ENCODE peak calls at places on chromosomes 7 and 10, in four cellular contexts. One of them, this sample, is unnamed.

GRCh38 chr7:100137851-100138760 is 10.6 kb upstream of the LAMTOR4 start:
- DNase-seq in trophoblast cell: no peak
- DNase-seq in mesenchymal stem cell: no peak
- DNase-seq in mesendoderm: no peak
- DNase-seq in this sample: no peak

GRCh38 chr7:33862946-33863814 is 42.2 kb upstream of the BMPER start:
- DNase-seq in mesendoderm: no peak
- DNase-seq in mesenchymal stem cell: no peak
- DNase-seq in trophoblast cell: no peak
- DNase-seq in this sample: no peak

GRCh38 chr7:140242057-140243031 is 65.6 kb upstream of the KDM7A start:
- DNase-seq in trophoblast cell: no peak
- DNase-seq in mesenchymal stem cell: no peak
- DNase-seq in mesendoderm: peak; percentile 93
- DNase-seq in this sample: no peak

GRCh38 chr10:14325325-14325955 is 5.3 kb downstream of the FRMD4A start:
- DNase-seq in mesenchymal stem cell: peak; percentile 3
- DNase-seq in trophoblast cell: peak; percentile 56
- DNase-seq in mesendoderm: peak; percentile 74
- DNase-seq in this sample: peak; percentile 11

GRCh38 chr7:27607210-27607606 is 55.5 kb downstream of the HIBADH start:
- DNase-seq in trophoblast cell: no peak
- DNase-seq in mesendoderm: no peak
- DNase-seq in mesenchymal stem cell: no peak
- DNase-seq in this sample: no peak

GRCh38 chr7:7720193-7720592 is 1.8 kb upstream of the RPA3 start:
- DNase-seq in trophoblast cell: no peak
- DNase-seq in mesenchymal stem cell: no peak
- DNase-seq in mesendoderm: no peak
- DNase-seq in this sample: no peak

GRCh38 chr10:96501985-96502384 is 11.7 kb downstream of the TLL2 start:
- DNase-seq in mesenchymal stem cell: no peak
- DNase-seq in mesendoderm: no peak
- DNase-seq in trophoblast cell: no peak
- DNase-seq in this sample: no peak

GRCh38 chr10:118054383-118054782 is 7.6 kb upstream of the RAB11FIP2 start:
- DNase-seq in mesendoderm: no peak
- DNase-seq in mesenchymal stem cell: no peak
- DNase-seq in trophoblast cell: no peak
- DNase-seq in this sample: no peak

GRCh38 chr10:125442856-125443540 is 240.0 kb downstream of the TEX36 start:
- DNase-seq in mesendoderm: no peak
- DNase-seq in mesenchymal stem cell: no peak
- DNase-seq in trophoblast cell: no peak
- DNase-seq in this sample: no peak

GRCh38 chr7:4099651-4100050 is 582.4 kb upstream of the FOXK1 start:
- DNase-seq in mesenchymal stem cell: no peak
- DNase-seq in trophoblast cell: no peak
- DNase-seq in mesendoderm: no peak
- DNase-seq in this sample: no peak

GRCh38 chr7:91031757-91032156 is 232.5 kb upstream of the FZD1 start:
- DNase-seq in mesenchymal stem cell: no peak
- DNase-seq in mesendoderm: peak; percentile 72
- DNase-seq in trophoblast cell: no peak
- DNase-seq in this sample: no peak

GRCh38 chr10:106189254-106189653 is 975.3 kb downstream of the SORCS1 start:
- DNase-seq in trophoblast cell: no peak
- DNase-seq in mesendoderm: peak; percentile 77
- DNase-seq in mesenchymal stem cell: peak; percentile 2
- DNase-seq in this sample: peak; percentile 30

GRCh38 chr7:101140339-101140699 is 13.4 kb downstream of the SERPINE1 start:
- DNase-seq in mesenchymal stem cell: peak; percentile 76
- DNase-seq in trophoblast cell: no peak
- DNase-seq in mesendoderm: no peak
- DNase-seq in this sample: no peak

GRCh38 chr7:150787321-150788281 is 12.6 kb downstream of the TMEM176B start:
- DNase-seq in mesenchymal stem cell: peak; percentile 18
- DNase-seq in mesendoderm: no peak
- DNase-seq in trophoblast cell: no peak
- DNase-seq in this sample: no peak

GRCh38 chr7:2245883-2246679 is 4.1 kb downstream of the NUDT1 start:
- DNase-seq in mesendoderm: no peak
- DNase-seq in mesenchymal stem cell: no peak
- DNase-seq in trophoblast cell: no peak
- DNase-seq in this sample: no peak

GRCh38 chr10:17737021-17737965 is 14.7 kb upstream of the TMEM236 start:
- DNase-seq in trophoblast cell: no peak
- DNase-seq in mesendoderm: peak; percentile 26
- DNase-seq in mesenchymal stem cell: peak; percentile 33
- DNase-seq in this sample: peak; percentile 15

GRCh38 chr10:86770412-86770960 is 14.1 kb downstream of the BMPR1A start:
- DNase-seq in mesenchymal stem cell: no peak
- DNase-seq in trophoblast cell: no peak
- DNase-seq in mesendoderm: peak; percentile 54
- DNase-seq in this sample: no peak

GRCh38 chr10:93481931-93482834 is at the start of gene MYOF:
- DNase-seq in trophoblast cell: peak; percentile 93
- DNase-seq in mesenchymal stem cell: peak; percentile 91
- DNase-seq in mesendoderm: peak; percentile 83
- DNase-seq in this sample: peak; percentile 54

GRCh38 chr7:7971308-7972040 is 2.9 kb downstream of the GLCCI1 start:
- DNase-seq in mesenchymal stem cell: peak; percentile 6
- DNase-seq in mesendoderm: no peak
- DNase-seq in trophoblast cell: no peak
- DNase-seq in this sample: no peak

GRCh38 chr7:26638140-26638539 is 226.2 kb downstream of the SKAP2 start:
- DNase-seq in trophoblast cell: no peak
- DNase-seq in mesenchymal stem cell: no peak
- DNase-seq in mesendoderm: no peak
- DNase-seq in this sample: no peak

GRCh38 chr10:93993782-93994668 is at the start of gene PLCE1:
- DNase-seq in trophoblast cell: peak; percentile 21
- DNase-seq in mesendoderm: peak; percentile 58
- DNase-seq in mesenchymal stem cell: peak; percentile 53
- DNase-seq in this sample: peak; percentile 47

GRCh38 chr10:29834990-29835569 is 200.3 kb upstream of the SVIL start:
- DNase-seq in trophoblast cell: no peak
- DNase-seq in mesendoderm: no peak
- DNase-seq in mesenchymal stem cell: peak; percentile 68
- DNase-seq in this sample: no peak

GRCh38 chr10:115844592-115844991 is 428.4 kb downstream of the GFRA1 start:
- DNase-seq in mesenchymal stem cell: peak; percentile 37
- DNase-seq in mesendoderm: no peak
- DNase-seq in trophoblast cell: no peak
- DNase-seq in this sample: no peak

GRCh38 chr7:33619264-33619663 is 286.1 kb upstream of the BMPER start:
- DNase-seq in trophoblast cell: no peak
- DNase-seq in mesendoderm: no peak
- DNase-seq in mesenchymal stem cell: no peak
- DNase-seq in this sample: no peak

GRCh38 chr7:96076350-96076707 is 245.6 kb downstream of the SLC25A13 start:
- DNase-seq in mesenchymal stem cell: no peak
- DNase-seq in trophoblast cell: no peak
- DNase-seq in mesendoderm: no peak
- DNase-seq in this sample: no peak

GRCh38 chr7:22154130-22154529 is 202.8 kb downstream of the RAPGEF5 start:
- DNase-seq in trophoblast cell: peak; percentile 33
- DNase-seq in mesendoderm: peak; percentile 60
- DNase-seq in mesenchymal stem cell: no peak
- DNase-seq in this sample: peak; percentile 33

GRCh38 chr7:70647801-70648491 is 484.0 kb upstream of the GALNT17 start:
- DNase-seq in mesendoderm: peak; percentile 67
- DNase-seq in trophoblast cell: no peak
- DNase-seq in mesenchymal stem cell: peak; percentile 31
- DNase-seq in this sample: no peak

GRCh38 chr7:155962191-155962967 is 150.1 kb upstream of the SHH start:
- DNase-seq in trophoblast cell: no peak
- DNase-seq in mesendoderm: no peak
- DNase-seq in mesenchymal stem cell: peak; percentile 60
- DNase-seq in this sample: no peak

GRCh38 chr10:95069286-95069685 is at the start of gene CYP2C8:
- DNase-seq in trophoblast cell: no peak
- DNase-seq in mesendoderm: no peak
- DNase-seq in mesenchymal stem cell: no peak
- DNase-seq in this sample: no peak

GRCh38 chr10:103155485-103156085 is 37.5 kb downstream of the NT5C2 start:
- DNase-seq in mesenchymal stem cell: no peak
- DNase-seq in trophoblast cell: no peak
- DNase-seq in mesendoderm: no peak
- DNase-seq in this sample: no peak

GRCh38 chr10:111030042-111030750 is 46.6 kb upstream of the ADRA2A start:
- DNase-seq in mesenchymal stem cell: peak; percentile 10
- DNase-seq in trophoblast cell: no peak
- DNase-seq in mesendoderm: no peak
- DNase-seq in this sample: no peak

GRCh38 chr7:103989785-103990775 is 622 bp upstream of the RELN start:
- DNase-seq in mesenchymal stem cell: peak; percentile 13
- DNase-seq in trophoblast cell: no peak
- DNase-seq in mesendoderm: peak; percentile 55
- DNase-seq in this sample: peak; percentile 51

GRCh38 chr7:50310361-50310760 is 5.8 kb downstream of the IKZF1 start:
- DNase-seq in trophoblast cell: no peak
- DNase-seq in mesendoderm: no peak
- DNase-seq in mesenchymal stem cell: no peak
- DNase-seq in this sample: no peak

DNA sequence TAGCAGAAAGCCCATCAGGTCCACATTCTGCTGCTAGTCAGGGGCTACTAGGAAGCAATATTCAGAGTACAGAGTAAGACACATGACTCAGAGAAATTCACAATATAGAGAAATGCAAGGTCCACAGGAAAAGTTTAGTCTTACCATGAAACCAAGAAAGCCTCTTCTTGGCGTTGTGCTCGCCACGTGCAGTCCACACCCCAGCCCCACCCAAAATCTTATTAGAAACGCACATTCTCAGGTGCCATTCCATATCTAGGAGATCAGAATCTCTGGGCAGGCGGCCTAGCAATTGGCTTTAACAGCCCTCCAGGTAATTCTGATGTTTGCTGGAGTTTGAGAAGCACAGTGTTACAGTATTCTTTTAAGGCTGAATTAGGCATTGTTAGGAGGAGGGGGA is 15.8 kb upstream of the SAR1A start:
- DNase-seq in mesendoderm: no peak
- DNase-seq in trophoblast cell: no peak
- DNase-seq in mesenchymal stem cell: no peak
- DNase-seq in this sample: no peak
- H3K4ac ChIP-seq in mesendoderm: no peak overlapping the region
- H3K4ac ChIP-seq in trophoblast cell: no peak overlapping the region
- H3K4ac ChIP-seq in mesenchymal stem cell: no peak overlapping the region
- H3K4ac ChIP-seq in this sample: no peak overlapping the region

DNA sequence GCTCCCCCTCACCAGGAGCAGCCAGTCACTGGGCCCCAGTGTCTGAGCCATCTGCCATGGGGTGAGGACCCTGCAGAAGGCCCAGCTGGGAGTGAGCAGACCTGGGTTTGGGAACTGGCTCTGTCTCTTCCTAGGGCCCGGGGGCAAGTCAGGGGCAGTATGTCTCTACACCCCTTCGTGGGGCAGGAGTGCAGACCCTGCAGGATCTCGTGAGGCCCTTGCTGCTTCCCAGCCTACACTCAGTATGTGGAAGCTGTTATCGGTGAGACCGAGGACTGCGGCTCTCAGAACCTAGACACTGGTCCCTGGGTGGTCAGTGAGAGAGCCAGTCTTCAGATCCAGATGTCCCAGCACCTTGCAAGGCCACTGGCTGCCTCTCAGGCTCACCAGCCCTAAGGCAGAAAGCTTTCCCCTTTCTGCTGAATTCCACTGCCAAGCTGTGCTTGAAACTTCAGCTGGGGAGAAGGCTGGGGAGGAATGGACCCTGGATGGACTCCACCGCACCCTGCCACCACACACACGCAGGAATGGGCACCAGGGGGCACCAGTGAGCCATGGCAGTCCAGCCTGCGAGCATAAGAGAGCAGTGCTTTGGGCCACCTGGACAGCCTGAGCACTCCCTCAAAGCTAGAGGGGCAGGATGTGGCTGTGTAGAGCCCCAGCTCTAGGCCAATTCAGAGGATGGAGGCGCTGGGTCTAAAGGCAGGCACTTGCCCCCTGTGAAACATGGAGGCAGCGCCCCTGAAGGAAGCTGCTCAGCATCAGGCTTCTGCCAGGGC is 21.4 kb downstream of the TMEM72 start:
- DNase-seq in mesendoderm: peak; percentile 88
- DNase-seq in trophoblast cell: peak; percentile 63
- DNase-seq in mesenchymal stem cell: peak; percentile 77
- DNase-seq in this sample: peak; percentile 74
- H3K4ac ChIP-seq in mesendoderm: no peak overlapping the region
- H3K4ac ChIP-seq in trophoblast cell: no peak overlapping the region
- H3K4ac ChIP-seq in mesenchymal stem cell: no peak overlapping the region
- H3K4ac ChIP-seq in this sample: no peak overlapping the region

GRCh38 chr7:129877146-129877792 is 75.5 kb downstream of the UBE2H start:
- DNase-seq in trophoblast cell: no peak
- DNase-seq in mesendoderm: no peak
- DNase-seq in mesenchymal stem cell: peak; percentile 26
- DNase-seq in this sample: no peak
- H3K4ac ChIP-seq in trophoblast cell: no peak overlapping the region
- H3K4ac ChIP-seq in mesendoderm: no peak overlapping the region
- H3K4ac ChIP-seq in mesenchymal stem cell: no peak overlapping the region
- H3K4ac ChIP-seq in this sample: no peak overlapping the region

GRCh38 chr7:43656997-43657396 is 72.3 kb downstream of the COA1 start:
- DNase-seq in mesendoderm: no peak
- DNase-seq in trophoblast cell: no peak
- DNase-seq in mesenchymal stem cell: no peak
- DNase-seq in this sample: no peak

GRCh38 chr7:43655584-43655983 is 72.7 kb downstream of the STK17A start:
- DNase-seq in mesendoderm: no peak
- DNase-seq in trophoblast cell: no peak
- DNase-seq in mesenchymal stem cell: no peak
- DNase-seq in this sample: no peak

GRCh38 chr7:43652364-43652763 is 69.5 kb downstream of the STK17A start:
- DNase-seq in trophoblast cell: no peak
- DNase-seq in mesendoderm: no peak
- DNase-seq in mesenchymal stem cell: no peak
- DNase-seq in this sample: no peak

GRCh38 chr7:43653466-43653865 is 70.6 kb downstream of the STK17A start:
- DNase-seq in mesendoderm: no peak
- DNase-seq in trophoblast cell: no peak
- DNase-seq in mesenchymal stem cell: no peak
- DNase-seq in this sample: no peak

DNA sequence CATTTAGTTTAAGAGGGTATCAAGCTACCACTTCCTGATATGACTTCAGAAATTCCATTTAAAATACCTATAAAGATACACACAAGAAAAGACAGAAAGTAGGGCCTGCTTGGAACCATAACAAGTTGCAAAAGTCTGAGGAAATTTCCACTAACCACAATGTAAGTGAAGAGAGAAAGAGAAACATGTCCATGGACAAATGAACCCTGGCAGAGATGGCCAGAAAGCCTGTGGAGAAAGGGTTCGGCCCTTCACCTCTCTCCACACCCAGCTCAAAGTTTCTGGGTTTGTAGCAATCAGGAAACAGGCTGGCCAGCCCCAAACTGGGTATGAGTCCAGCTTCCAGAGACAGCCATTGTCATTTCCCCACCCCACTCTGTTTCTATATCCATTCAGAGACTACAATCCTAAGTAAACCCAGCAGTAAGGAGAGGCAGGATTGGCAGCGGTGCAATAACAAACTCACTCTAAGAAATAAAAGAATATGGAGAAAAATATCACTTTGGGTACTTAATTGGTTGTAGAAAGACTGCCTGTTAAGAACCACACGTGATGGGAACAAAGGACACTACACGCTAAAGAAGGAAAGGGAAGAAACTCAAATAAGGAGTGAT is 71.1 kb downstream of the STK17A start:
- DNase-seq in mesenchymal stem cell: no peak
- DNase-seq in trophoblast cell: no peak
- DNase-seq in mesendoderm: no peak
- DNase-seq in this sample: no peak
- H3K4ac ChIP-seq in mesenchymal stem cell: no peak overlapping the region
- H3K4ac ChIP-seq in trophoblast cell: no peak overlapping the region
- H3K4ac ChIP-seq in mesendoderm: no peak overlapping the region
- H3K4ac ChIP-seq in this sample: no peak overlapping the region